ENCODE peak calls at places on chromosomes 3 and 15, in nine cellular contexts. N is SK-N-SH, O is mesendoderm, L is K562, S is hepatocyte, P is PC-3, E is PC-9, H is trophoblast cell, Z is neural progenitor cell. R is an unnamed sample. For H3K4me1, the result is how much of the 10 kb centered on the place peaks cover.

GRCh38 chr3:51547274-51547673 is 8.8 kb downstream of the RAD54L2 start:
- DNase-seq in N (no peak), O (no peak), L (no peak), S (no peak), P (no peak), E (no peak), H (no peak), Z (no peak), R (no peak)

GRCh38 chr3:62445267-62445666 is 71.9 kb upstream of the FEZF2 start:
- DNase-seq in N (no peak), O (peak), L (no peak), S (peak), P (no peak), E (no peak), H (no peak), Z (no peak), R (peak)

GRCh38 chr3:117761992-117762944 is 1052.7 kb downstream of the TUSC7 start:
- DNase-seq in N (peak), O (no peak), L (no peak), S (peak), P (peak), E (no peak), H (peak), Z (no peak), R (no peak)

GRCh38 chr15:39317225-39317624 is 263.7 kb upstream of the THBS1 start:
- DNase-seq in N (no peak), O (no peak), L (no peak), S (no peak), P (no peak), E (no peak), H (no peak), Z (no peak), R (no peak)

GRCh38 chr3:188581365-188581764 is 427.4 kb downstream of the LPP start:
- DNase-seq in N (no peak), O (no peak), L (no peak), S (no peak), P (no peak), E (no peak), H (no peak), Z (no peak), R (peak)

GRCh38 chr3:191961036-191961435 is 500.1 kb downstream of the PYDC2 start:
- DNase-seq in N (no peak), O (peak), L (no peak), S (no peak), P (no peak), E (no peak), H (no peak), Z (no peak), R (no peak)

GRCh38 chr3:150227839-150228238 is 180.3 kb upstream of the TSC22D2 start:
- DNase-seq in N (peak), O (peak), L (peak), S (peak), P (peak), E (no peak), H (no peak), Z (peak), R (peak)

GRCh38 chr3:58880182-58880581 is 169.6 kb downstream of the CFAP20DC start:
- DNase-seq in N (no peak), O (no peak), L (no peak), S (no peak), P (peak), E (no peak), H (no peak), Z (no peak), R (no peak)

GRCh38 chr3:45618081-45618509 is 23.5 kb downstream of the LIMD1 start:
- DNase-seq in N (no peak), O (no peak), L (no peak), S (no peak), P (no peak), E (no peak), H (no peak), Z (no peak), R (no peak)

GRCh38 chr3:195255571-195256501 is 15.1 kb downstream of the XXYLT1 start:
- DNase-seq in N (no peak), O (no peak), L (no peak), S (no peak), P (no peak), E (no peak), H (no peak), Z (no peak), R (no peak)

GRCh38 chr3:168051579-168052183 is 44.0 kb downstream of the GOLIM4 start:
- DNase-seq in N (no peak), O (no peak), L (no peak), S (no peak), P (no peak), E (no peak), H (no peak), Z (no peak), R (no peak)

GRCh38 chr3:113948015-113948917 is 453 bp downstream of the ZDHHC23 start:
- DNase-seq in N (peak), O (peak), L (no peak), S (peak), P (peak), E (peak), H (peak), Z (peak), R (peak)

GRCh38 chr15:82298520-82298919 is 35.9 kb downstream of the SAXO2 start:
- DNase-seq in N (no peak), O (no peak), L (no peak), S (no peak), P (no peak), E (no peak), H (no peak), Z (no peak), R (no peak)

GRCh38 chr15:78944669-78945407 is at the start of gene CTSH:
- DNase-seq in N (peak), O (peak), L (peak), S (peak), P (peak), E (peak), H (peak), Z (peak), R (peak)

GRCh38 chr3:160956785-160957184 is 148.4 kb downstream of the B3GALNT1 start:
- DNase-seq in N (no peak), O (peak), L (no peak), S (no peak), P (peak), E (no peak), H (no peak), Z (no peak), R (peak)

GRCh38 chr3:42711491-42712343 is 9.1 kb upstream of the HHATL start:
- DNase-seq in N (peak), O (peak), L (no peak), S (no peak), P (peak), E (no peak), H (no peak), Z (no peak), R (no peak)

GRCh38 chr3:138114431-138114918 is 933 bp downstream of the DZIP1L start:
- DNase-seq in N (peak), O (peak), L (no peak), S (peak), P (no peak), E (no peak), H (no peak), Z (peak), R (no peak)

GRCh38 chr15:41104234-41104633 is 11.8 kb downstream of the INO80 start:
- DNase-seq in N (no peak), O (no peak), L (no peak), S (no peak), P (peak), E (no peak), H (no peak), Z (no peak), R (no peak)

GRCh38 chr3:13044496-13045244 is 28.6 kb downstream of the IQSEC1 start:
- DNase-seq in N (no peak), O (no peak), L (no peak), S (no peak), P (no peak), E (no peak), H (no peak), Z (peak), R (no peak)

GRCh38 chr3:183213941-183214612 is 39.0 kb upstream of the B3GNT5 start:
- DNase-seq in N (no peak), O (no peak), L (no peak), S (no peak), P (no peak), E (peak), H (no peak), Z (no peak), R (peak)

GRCh38 chr3:197417896-197418618 is 119.6 kb upstream of the DLG1 start:
- DNase-seq in N (no peak), O (peak), L (no peak), S (no peak), P (no peak), E (no peak), H (no peak), Z (peak), R (no peak)

GRCh38 chr3:52396907-52397591 is 47.9 kb downstream of the SEMA3G start:
- DNase-seq in N (no peak), O (no peak), L (no peak), S (no peak), P (no peak), E (no peak), H (no peak), Z (no peak), R (no peak)

GRCh38 chr3:156445117-156445968 is 109.6 kb downstream of the SSR3 start:
- DNase-seq in N (no peak), O (no peak), L (no peak), S (no peak), P (no peak), E (peak), H (no peak), Z (no peak), R (no peak)

GRCh38 chr15:89128320-89129122 is 40.3 kb downstream of the ABHD2 start:
- DNase-seq in N (no peak), O (no peak), L (no peak), S (no peak), P (no peak), E (no peak), H (no peak), Z (no peak), R (no peak)
- H3K4me1 ChIP-seq in N (under half), O (under half), L (under half), S (under half), P (under half), E (half or more), H (under half), Z (under half), R (under half)

DNA sequence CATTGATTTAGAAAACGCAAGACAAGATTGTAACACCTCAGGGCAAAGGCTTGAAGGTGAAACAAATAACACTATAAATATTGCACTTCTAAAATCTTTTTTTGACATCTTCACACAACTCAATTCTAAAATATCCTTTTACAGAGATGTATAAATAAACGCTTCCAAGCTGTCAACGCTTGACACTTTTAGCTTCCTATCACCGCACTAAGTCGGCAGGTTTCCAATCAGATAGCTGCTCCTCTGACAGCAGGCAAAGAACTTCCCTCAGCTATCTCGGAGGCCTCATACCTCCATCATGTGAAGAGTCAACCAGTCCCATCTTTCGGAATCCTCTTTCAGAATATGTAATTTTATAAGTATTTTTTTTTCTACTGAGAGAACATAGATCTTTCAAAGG is 71.0 kb downstream of the PCOLCE2 start:
- DNase-seq in N (no peak), O (no peak), L (peak), S (no peak), P (no peak), E (no peak), H (no peak), Z (no peak), R (no peak)
- H3K4me2 ChIP-seq in N (no peak), O (no peak), L (no peak), S (no peak), P (no peak), E (no peak), H (no peak), Z (no peak), R (no peak)

DNA sequence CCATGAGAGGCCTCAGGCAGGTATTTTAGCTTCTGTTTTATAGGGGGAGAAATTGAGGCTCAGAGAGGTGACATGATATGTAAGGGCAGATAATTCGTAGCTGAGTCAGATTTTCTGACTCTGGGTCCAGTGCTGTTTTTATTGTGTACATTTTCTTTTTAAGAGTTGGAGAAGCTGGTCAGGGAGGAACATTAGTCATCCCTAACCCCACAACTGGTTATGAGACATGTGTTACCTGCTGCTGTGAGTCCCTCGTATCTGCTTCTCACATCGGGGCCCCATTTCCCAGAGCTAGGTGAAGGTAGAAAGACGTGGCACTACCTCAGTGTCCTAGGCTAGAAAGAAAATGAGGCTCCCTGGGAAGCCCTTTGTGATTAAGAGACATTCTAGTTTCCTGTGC is 28.6 kb downstream of the GALNT15 start:
- DNase-seq in N (no peak), O (no peak), L (no peak), S (no peak), P (peak), E (peak), H (no peak), Z (no peak), R (no peak)
- H3K4me1 ChIP-seq in N (under half), O (under half), L (under half), S (under half), P (half or more), E (under half), H (under half), Z (under half), R (under half)

GRCh38 chr3:158773166-158773565 is 28.7 kb upstream of the MFSD1 start:
- DNase-seq in N (no peak), O (no peak), L (peak), S (no peak), P (no peak), E (no peak), H (no peak), Z (no peak), R (no peak)

GRCh38 chr3:158771982-158772381 is 29.9 kb upstream of the MFSD1 start:
- DNase-seq in N (no peak), O (no peak), L (no peak), S (no peak), P (peak), E (peak), H (no peak), Z (no peak), R (no peak)

GRCh38 chr3:158775001-158775400 is 26.9 kb upstream of the MFSD1 start:
- DNase-seq in N (no peak), O (no peak), L (no peak), S (no peak), P (no peak), E (no peak), H (no peak), Z (no peak), R (no peak)

GRCh38 chr3:158775801-158776399 is 26.0 kb upstream of the MFSD1 start:
- DNase-seq in N (no peak), O (no peak), L (no peak), S (no peak), P (no peak), E (no peak), H (no peak), Z (no peak), R (no peak)

GRCh38 chr3:158773845-158774542 is 27.9 kb upstream of the MFSD1 start:
- DNase-seq in N (no peak), O (no peak), L (no peak), S (no peak), P (peak), E (peak), H (no peak), Z (no peak), R (no peak)
- H3K4me2 ChIP-seq in N (no peak), O (no peak), L (peak), S (peak), P (peak), E (peak), H (no peak), Z (no peak), R (no peak)

GRCh38 chr3:134249935-134250716 is 533 bp downstream of the RYK start:
- DNase-seq in N (peak), O (peak), L (peak), S (peak), P (peak), E (no peak), H (peak), Z (peak), R (peak)
- H3K4me1 ChIP-seq in N (under half), O (under half), L (under half), S (under half), P (under half), E (under half), H (under half), Z (under half), R (under half)

GRCh38 chr15:68616397-68616796 is 37.6 kb downstream of the CORO2B start:
- DNase-seq in N (no peak), O (no peak), L (no peak), S (no peak), P (no peak), E (no peak), H (no peak), Z (no peak), R (no peak)
- H3K4me2 ChIP-seq in N (no peak), O (no peak), L (no peak), S (no peak), P (no peak), E (no peak), H (no peak), Z (no peak), R (no peak)

GRCh38 chr3:112856537-112856936 is 9.9 kb upstream of the CD200R1L start:
- DNase-seq in N (peak), O (no peak), L (no peak), S (no peak), P (no peak), E (no peak), H (no peak), Z (no peak), R (peak)
- H3K4me1 ChIP-seq in N (under half), O (under half), L (under half), S (under half), P (under half), E (under half), H (under half), Z (under half), R (under half)

DNA sequence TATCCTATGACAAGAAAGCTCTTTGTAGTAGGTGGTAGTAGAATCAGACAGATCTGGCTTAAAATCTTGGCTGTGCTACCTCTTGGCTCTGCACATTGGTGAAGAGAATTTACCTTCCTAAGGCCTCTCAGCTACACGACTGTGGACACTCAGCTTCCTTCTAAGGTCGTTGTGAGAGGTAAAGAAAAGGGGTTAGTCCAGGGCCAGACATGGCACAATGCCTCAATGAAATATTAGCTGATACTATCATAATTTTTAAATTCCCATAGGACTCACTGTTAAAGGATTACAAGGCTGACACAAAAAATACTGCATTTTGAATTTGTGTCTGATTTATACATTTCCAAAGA is 80.4 kb downstream of the IGF1R start:
- DNase-seq in N (no peak), O (no peak), L (no peak), S (no peak), P (no peak), E (no peak), H (no peak), Z (no peak), R (no peak)
- H3K4me2 ChIP-seq in N (peak), O (no peak), L (no peak), S (peak), P (no peak), E (peak), H (no peak), Z (no peak), R (no peak)